ENCODE peak calls at places on chromosomes 16 and 17, in five cellular contexts. J is CD8-positive, alpha-beta T cell; S is transverse colon; Z is uterus; M is heart right ventricle. O is an unnamed sample.

GRCh38 chr16:22195695-22196558 is 10.2 kb upstream of the EEF2K start:
- DNase-seq in Z (peak; percentile 95), S (peak; percentile 94), J (peak; percentile 92), M (peak; percentile 87), O (no peak)

GRCh38 chr17:58273453-58274104 is 7.2 kb downstream of the MPO start:
- DNase-seq in M (no peak), S (no peak), Z (no peak), J (no peak), O (peak; percentile 52)

GRCh38 chr17:83196973-83197880 is 117.8 kb downstream of the METRNL start:
- DNase-seq in Z (no peak), M (no peak), J (no peak), S (no peak), O (no peak)

GRCh38 chr17:14398766-14399165 is 97.9 kb downstream of the HS3ST3B1 start:
- DNase-seq in M (no peak), J (no peak), S (no peak), Z (no peak), O (no peak)

GRCh38 chr16:87056083-87056482 is 261.1 kb downstream of the C16orf95 start:
- DNase-seq in J (no peak), M (no peak), S (no peak), Z (no peak), O (no peak)

GRCh38 chr17:40309031-40309937 is at the start of gene RARA:
- DNase-seq in M (peak; percentile 49), J (peak; percentile 55), Z (peak; percentile 57), S (peak; percentile 74), O (peak; percentile 45)

GRCh38 chr17:36721560-36722120 is 120.3 kb downstream of the MRM1 start:
- DNase-seq in J (peak; percentile 15), M (no peak), Z (no peak), S (no peak), O (no peak)

GRCh38 chr17:3529817-3530741 is 27.5 kb downstream of the TRPV3 start:
- DNase-seq in J (no peak), M (peak; percentile 81), S (no peak), Z (no peak), O (no peak)

GRCh38 chr16:67431805-67432476 is 1.0 kb downstream of the HSD11B2 start:
- DNase-seq in S (no peak), M (no peak), Z (no peak), J (no peak), O (no peak)

GRCh38 chr16:29198731-29199521 is 207.6 kb downstream of the NPIPB11 start:
- DNase-seq in Z (peak; percentile 21), J (no peak), S (peak; percentile 7), M (no peak), O (no peak)

GRCh38 chr16:30112197-30113030 is 923 bp downstream of the GDPD3 start:
- DNase-seq in Z (peak; percentile 61), J (peak; percentile 56), S (peak; percentile 84), M (peak; percentile 73), O (peak; percentile 55)

GRCh38 chr16:66227766-66228530 is 138.5 kb upstream of the CDH5 start:
- DNase-seq in M (no peak), J (no peak), S (no peak), Z (no peak), O (peak; percentile 43)

GRCh38 chr16:20675488-20676267 is 21.8 kb downstream of the ACSM1 start:
- DNase-seq in S (peak; percentile 79), J (peak; percentile 29), Z (peak; percentile 62), M (no peak), O (no peak)

GRCh38 chr17:83136156-83136555 is 56.7 kb downstream of the METRNL start:
- DNase-seq in S (peak; percentile 2), Z (peak; percentile 8), J (no peak), M (no peak), O (no peak)

GRCh38 chr16:35409503-35409902 is 1950.1 kb downstream of the TP53TG3F start:
- DNase-seq in M (no peak), S (no peak), J (no peak), Z (no peak), O (no peak)

GRCh38 chr17:69761767-69762321 is 313.2 kb upstream of the KCNJ16 start:
- DNase-seq in S (no peak), M (no peak), Z (no peak), J (no peak), O (no peak)

GRCh38 chr16:72924918-72925630 is 122.9 kb downstream of the ZFHX3 start:
- DNase-seq in S (no peak), Z (no peak), M (no peak), J (no peak), O (no peak)

GRCh38 chr17:6502142-6502541 is 54.2 kb downstream of the PITPNM3 start:
- DNase-seq in S (no peak), J (no peak), Z (no peak), M (no peak), O (no peak)

GRCh38 chr17:2854662-2855061 is 58.4 kb downstream of the RAP1GAP2 start:
- DNase-seq in M (peak; percentile 49), S (peak; percentile 41), Z (peak; percentile 25), J (no peak), O (no peak)

GRCh38 chr16:20774703-20775362 is 11.0 kb downstream of the ACSM3 start:
- DNase-seq in Z (no peak), J (peak; percentile 49), M (peak; percentile 45), S (peak; percentile 68), O (peak; percentile 72)

GRCh38 chr16:68395167-68395786 is 53.0 kb downstream of the SMPD3 start:
- DNase-seq in J (no peak), S (no peak), Z (no peak), M (no peak), O (no peak)

GRCh38 chr16:4316103-4316731 is 350 bp downstream of the GLIS2 start:
- DNase-seq in Z (peak; percentile 37), M (no peak), S (no peak), J (no peak), O (no peak)

GRCh38 chr17:410674-411401 is 58.2 kb upstream of the RPH3AL start:
- DNase-seq in M (no peak), J (peak; percentile 61), Z (peak; percentile 27), S (peak; percentile 30), O (no peak)

GRCh38 chr17:72614871-72615626 is 477.4 kb downstream of the SLC39A11 start:
- DNase-seq in S (peak; percentile 75), J (no peak), M (no peak), Z (no peak), O (no peak)

GRCh38 chr17:48456584-48456983 is 26.6 kb upstream of the SKAP1 start:
- DNase-seq in J (peak; percentile 19), Z (no peak), M (no peak), S (no peak), O (no peak)

GRCh38 chr17:63987616-63988478 is 10.3 kb upstream of the PRR29 start:
- DNase-seq in M (no peak), S (no peak), J (no peak), Z (no peak), O (no peak)
- H3K27ac ChIP-seq in M (no peak overlapping the region), S (no peak overlapping the region), J (no peak overlapping the region), Z (no peak overlapping the region), O (no peak overlapping the region)

DNA sequence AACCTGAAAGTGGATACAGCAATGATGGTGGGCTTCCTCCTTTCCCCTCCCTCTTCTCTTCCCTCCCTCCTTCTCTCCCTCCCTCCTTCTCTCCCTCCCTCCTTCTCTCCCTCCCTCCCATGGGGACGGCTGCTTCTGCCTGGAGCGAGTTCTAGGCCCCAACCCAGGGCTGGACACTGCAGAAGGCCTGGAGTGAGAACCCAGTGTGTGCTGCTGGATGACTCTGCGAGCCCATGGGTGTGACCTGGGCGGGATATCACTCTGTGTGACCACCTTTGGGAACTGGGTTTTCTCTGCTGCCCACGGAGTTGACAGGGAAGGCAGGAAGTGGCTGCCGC is 242.6 kb upstream of the GSE1 start:
- DNase-seq in M (no peak), Z (no peak), S (no peak), J (no peak), O (no peak)
- H3K27ac ChIP-seq in M (no peak overlapping the region), Z (no peak overlapping the region), S (peak overlapping the region; percentile 79), J (no peak overlapping the region), O (no peak overlapping the region)

DNA sequence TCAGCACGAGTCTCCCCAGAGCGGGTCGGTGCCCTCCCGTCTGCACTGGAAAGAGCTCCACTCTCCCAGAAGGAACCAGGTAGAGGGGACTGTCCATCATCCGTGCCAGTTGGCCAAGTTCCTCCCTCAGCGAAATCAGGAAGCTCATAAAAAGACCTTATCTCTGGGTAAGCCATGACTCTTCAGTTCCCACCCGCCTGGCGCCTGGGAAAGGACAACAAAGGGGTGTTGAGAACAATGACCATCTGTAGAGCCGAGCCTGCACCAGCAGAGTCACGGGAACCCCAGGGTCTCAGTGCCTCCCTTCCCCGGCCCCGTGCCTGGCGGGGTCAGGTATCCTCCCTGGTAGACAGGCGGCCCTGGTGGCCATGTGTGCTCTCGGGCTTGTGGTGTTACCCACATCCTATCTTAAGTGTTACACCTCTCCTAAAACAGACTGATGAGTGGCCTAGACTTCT is 190.8 kb downstream of the AXIN2 start:
- DNase-seq in S (peak; percentile 84), J (no peak), M (no peak), Z (no peak), O (no peak)
- H3K27ac ChIP-seq in S (peak overlapping the region; percentile 65), J (no peak overlapping the region), M (no peak overlapping the region), Z (no peak overlapping the region), O (no peak overlapping the region)

GRCh38 chr17:63623786-63624185 is 1.6 kb downstream of the MAP3K3 start:
- DNase-seq in Z (no peak), S (no peak), J (no peak), M (no peak), O (no peak)
- H3K27ac ChIP-seq in Z (no peak overlapping the region), S (peak overlapping the region; percentile 93), J (no peak overlapping the region), M (peak overlapping the region; percentile 95), O (peak overlapping the region; percentile 61)

GRCh38 chr17:77374170-77374936 is 233.6 kb downstream of the SEC14L1 start:
- DNase-seq in J (peak; percentile 78), Z (peak; percentile 86), S (peak; percentile 78), M (peak; percentile 83), O (no peak)

GRCh38 chr17:77373298-77374169 is 232.8 kb downstream of the SEC14L1 start:
- DNase-seq in Z (peak; percentile 73), S (peak; percentile 37), M (peak; percentile 69), J (peak; percentile 52), O (no peak)

GRCh38 chr17:77375526-77375916 is 234.8 kb downstream of the SEC14L1 start:
- DNase-seq in M (no peak), J (no peak), Z (no peak), S (no peak), O (no peak)

GRCh38 chr17:77375917-77376651 is 235.3 kb downstream of the SEC14L1 start:
- DNase-seq in Z (peak; percentile 81), M (no peak), J (peak; percentile 79), S (peak; percentile 55), O (no peak)

GRCh38 chr17:77375108-77375507 is 234.3 kb downstream of the SEC14L1 start:
- DNase-seq in M (no peak), S (no peak), J (no peak), Z (peak; percentile 36), O (no peak)
- H3K27ac ChIP-seq in M (peak overlapping the region; percentile 98), S (peak overlapping the region; percentile 96), J (peak overlapping the region; percentile 81), Z (peak overlapping the region; percentile 98), O (no peak overlapping the region)

GRCh38 chr17:49741692-49742076 is 22.2 kb downstream of the FAM117A start:
- DNase-seq in M (no peak), Z (no peak), J (no peak), S (no peak), O (no peak)
- H3K27ac ChIP-seq in M (peak overlapping the region; percentile 76), Z (peak overlapping the region; percentile 93), J (peak overlapping the region; percentile 77), S (peak overlapping the region; percentile 83), O (peak overlapping the region; percentile 95)